ENCODE peak calls at places on chromosomes 12 and 14, in eight cellular contexts. E is body of pancreas, O is IMR-90, P is upper lobe of left lung, Y is adrenal gland, X is tibial nerve, T is HCT116, L is Peyer's patch. G is an unnamed sample. For H3K4me1, the result is how much of the 10 kb centered on the place peaks cover.

GRCh38 chr12:132496270-132496669 is 6.3 kb downstream of the FBRSL1 start:
- DNase-seq in E (no peak), O (no peak), P (no peak), Y (no peak), X (no peak), T (no peak), L (no peak), G (no peak)

GRCh38 chr14:90611936-90612335 is 204.3 kb downstream of the TTC7B start:
- DNase-seq in E (no peak), O (no peak), P (no peak), Y (no peak), X (no peak), T (no peak), L (no peak), G (no peak)

GRCh38 chr14:30610719-30611388 is 11.3 kb upstream of the SCFD1 start:
- DNase-seq in E (peak), O (peak), P (peak), Y (peak), X (no peak), T (peak), L (no peak), G (peak)

GRCh38 chr14:104117341-104118005 is 20.9 kb upstream of the KIF26A start:
- DNase-seq in E (no peak), O (no peak), P (no peak), Y (no peak), X (no peak), T (no peak), L (no peak), G (peak)

GRCh38 chr12:24364921-24365320 is 415.5 kb upstream of the SOX5 start:
- DNase-seq in E (no peak), O (no peak), P (no peak), Y (no peak), X (no peak), T (no peak), L (no peak), G (no peak)

GRCh38 chr12:1474059-1474537 is 120.3 kb downstream of the FBXL14 start:
- DNase-seq in E (no peak), O (peak), P (no peak), Y (no peak), X (no peak), T (peak), L (no peak), G (no peak)

GRCh38 chr14:76829650-76830421 is 3.6 kb downstream of the LRRC74A start:
- DNase-seq in E (peak), O (no peak), P (no peak), Y (no peak), X (peak), T (no peak), L (no peak), G (no peak)

GRCh38 chr14:30354439-30354838 is 204.5 kb upstream of the G2E3 start:
- DNase-seq in E (no peak), O (no peak), P (no peak), Y (no peak), X (no peak), T (no peak), L (no peak), G (no peak)

GRCh38 chr12:57119294-57119693 is 8.1 kb upstream of the STAT6 start:
- DNase-seq in E (no peak), O (no peak), P (no peak), Y (no peak), X (no peak), T (no peak), L (no peak), G (no peak)

GRCh38 chr12:28378749-28379148 is 188.5 kb downstream of the CCDC91 start:
- DNase-seq in E (no peak), O (peak), P (no peak), Y (no peak), X (no peak), T (no peak), L (no peak), G (no peak)

GRCh38 chr12:55929306-55929791 is 1.6 kb upstream of the DGKA start:
- DNase-seq in E (peak), O (no peak), P (peak), Y (no peak), X (no peak), T (no peak), L (peak), G (no peak)

GRCh38 chr12:103884316-103884715 is 43.3 kb upstream of the NT5DC3 start:
- DNase-seq in E (peak), O (peak), P (no peak), Y (peak), X (no peak), T (no peak), L (no peak), G (no peak)

GRCh38 chr12:14570231-14570630 is 2.5 kb upstream of the PLBD1 start:
- DNase-seq in E (no peak), O (no peak), P (no peak), Y (no peak), X (no peak), T (no peak), L (no peak), G (no peak)

GRCh38 chr14:20455355-20456300 is 602 bp downstream of the APEX1 start:
- DNase-seq in E (no peak), O (peak), P (peak), Y (no peak), X (no peak), T (no peak), L (no peak), G (no peak)

GRCh38 chr14:72479471-72479931 is 414.4 kb downstream of the DPF3 start:
- DNase-seq in E (no peak), O (peak), P (no peak), Y (no peak), X (no peak), T (no peak), L (no peak), G (no peak)
- TF ChIP-seq POLR2A in E (no peak), O (no peak), P (no peak), Y (no peak), X (no peak), T (no peak), L (no peak), G (no peak)

GRCh38 chr14:24817638-24818053 is 183.7 kb upstream of the GZMB start:
- DNase-seq in E (no peak), O (peak), P (no peak), Y (no peak), X (no peak), T (no peak), L (no peak), G (no peak)
- H3K27ac ChIP-seq in E (peak), O (no peak), P (no peak), Y (no peak), X (no peak), T (no peak), L (peak), G (peak)

GRCh38 chr14:59199205-59199604 is 10.7 kb downstream of the DAAM1 start:
- DNase-seq in E (no peak), O (no peak), P (no peak), Y (no peak), X (no peak), T (no peak), L (no peak), G (no peak)
- H3K4me1 ChIP-seq in E (under half), O (under half), P (under half), Y (under half), X (under half), T (under half), L (under half), G (under half)

DNA sequence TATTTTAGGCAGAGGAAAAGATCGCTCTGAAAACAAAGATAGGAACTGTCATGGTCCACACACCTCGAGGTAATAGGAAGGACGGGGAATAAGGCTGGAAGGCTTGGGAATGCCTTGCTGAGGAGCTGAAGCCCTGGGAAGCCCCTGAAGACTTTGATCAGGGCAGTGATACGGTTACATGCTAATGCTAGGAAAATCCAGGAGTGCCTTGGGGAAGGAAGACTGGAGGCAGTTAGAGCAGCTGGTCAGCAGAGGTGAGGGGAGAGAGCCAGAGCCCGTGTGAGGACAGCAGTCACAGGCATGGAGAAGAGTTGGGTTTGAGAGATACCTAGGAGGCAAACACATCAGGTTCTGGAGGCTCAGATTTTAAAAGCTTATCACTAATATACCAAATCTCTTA is 8.6 kb upstream of the YY1 start:
- DNase-seq in E (no peak), O (no peak), P (no peak), Y (no peak), X (no peak), T (no peak), L (no peak), G (no peak)
- TF ChIP-seq POLR2A in E (no peak), O (no peak), P (no peak), Y (no peak), X (no peak), T (no peak), L (no peak), G (no peak)